ENCODE peak calls at places on chromosomes 6 and 20, in eight cellular contexts. H, Z, M, Q, F, E, V and S are unnamed samples.

GRCh38 chr20:50193169-50193850 is 2.7 kb downstream of the CEBPB start:
- DNase-seq in H (no peak), Z (no peak), M (peak), Q (no peak), F (peak), E (no peak), V (peak), S (peak)

GRCh38 chr20:36154696-36155628 is at the start of gene EPB41L1:
- DNase-seq in H (no peak), Z (peak), M (no peak), Q (peak), F (no peak), E (no peak), V (peak), S (no peak)

GRCh38 chr6:41122373-41122772 is 31.8 kb downstream of the TREML1 start:
- DNase-seq in H (no peak), Z (no peak), M (no peak), Q (no peak), F (peak), E (no peak), V (peak), S (peak)

GRCh38 chr6:163404825-163405265 is 9.7 kb upstream of the QKI start:
- DNase-seq in H (no peak), Z (peak), M (no peak), Q (peak), F (peak), E (peak), V (no peak), S (peak)

GRCh38 chr6:5723905-5724691 is 282.6 kb downstream of the NRN1 start:
- DNase-seq in H (no peak), Z (no peak), M (no peak), Q (no peak), F (no peak), E (peak), V (no peak), S (no peak)

GRCh38 chr20:48656661-48657211 is 171.1 kb downstream of the PREX1 start:
- DNase-seq in H (peak), Z (no peak), M (no peak), Q (no peak), F (peak), E (no peak), V (no peak), S (no peak)

GRCh38 chr6:137709424-137710281 is 157.4 kb upstream of the TNFAIP3 start:
- DNase-seq in H (no peak), Z (no peak), M (no peak), Q (no peak), F (peak), E (no peak), V (peak), S (peak)

GRCh38 chr20:37356387-37356786 is 10.4 kb downstream of the SRC start:
- DNase-seq in H (peak), Z (no peak), M (peak), Q (no peak), F (peak), E (no peak), V (no peak), S (no peak)

GRCh38 chr20:44805335-44805734 is 5.0 kb downstream of the RIMS4 start:
- DNase-seq in H (no peak), Z (no peak), M (no peak), Q (no peak), F (no peak), E (no peak), V (no peak), S (no peak)

GRCh38 chr6:116615937-116616756 is at the start of gene RSPH4A:
- DNase-seq in H (peak), Z (peak), M (peak), Q (peak), F (peak), E (peak), V (peak), S (peak)
- TF ChIP-seq CTCF in H (no peak), Z (no peak), M (no peak), Q (peak), F (no peak), E (no peak), V (peak), S (peak)

GRCh38 chr6:33576668-33577067 is 3.4 kb downstream of the BAK1 start:
- DNase-seq in H (no peak), Z (no peak), M (no peak), Q (no peak), F (no peak), E (no peak), V (no peak), S (no peak)
- H3K4me3 ChIP-seq in H (no peak), Z (no peak), M (no peak), Q (no peak), F (no peak), E (no peak), V (no peak), S (no peak)

DNA sequence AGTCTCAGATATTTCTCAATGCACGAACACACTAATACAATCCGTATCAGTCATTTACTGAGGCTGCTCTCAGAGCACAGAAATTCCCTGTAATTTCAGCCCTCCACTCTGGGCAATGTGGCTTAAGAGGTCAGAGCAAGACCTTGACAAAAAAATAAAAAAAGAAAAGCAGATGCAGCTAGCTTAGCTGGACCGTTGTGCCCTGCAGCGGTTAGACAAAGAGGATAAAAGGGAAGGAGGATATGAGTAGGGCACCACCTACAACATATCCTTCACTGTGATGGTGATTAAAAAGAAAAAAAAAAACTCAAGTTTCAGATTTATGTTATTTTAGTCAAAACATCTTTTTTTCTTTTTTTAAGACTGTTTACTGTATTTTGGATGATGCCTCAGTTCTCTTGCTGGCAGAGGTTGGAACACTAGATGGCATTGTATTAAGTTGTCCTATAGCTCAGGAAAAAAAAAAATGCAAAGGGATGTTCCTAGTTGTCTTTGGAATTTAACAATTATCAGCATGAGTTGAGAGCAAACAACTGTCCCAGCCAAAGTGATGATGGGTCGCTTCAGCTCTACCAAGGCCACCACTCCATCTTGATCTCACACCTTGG is 59.9 kb downstream of the ANKEF1 start:
- DNase-seq in H (peak), Z (no peak), M (no peak), Q (no peak), F (peak), E (no peak), V (peak), S (peak)
- TF ChIP-seq CTCF in H (peak), Z (no peak), M (no peak), Q (peak), F (peak), E (no peak), V (peak), S (peak)

DNA sequence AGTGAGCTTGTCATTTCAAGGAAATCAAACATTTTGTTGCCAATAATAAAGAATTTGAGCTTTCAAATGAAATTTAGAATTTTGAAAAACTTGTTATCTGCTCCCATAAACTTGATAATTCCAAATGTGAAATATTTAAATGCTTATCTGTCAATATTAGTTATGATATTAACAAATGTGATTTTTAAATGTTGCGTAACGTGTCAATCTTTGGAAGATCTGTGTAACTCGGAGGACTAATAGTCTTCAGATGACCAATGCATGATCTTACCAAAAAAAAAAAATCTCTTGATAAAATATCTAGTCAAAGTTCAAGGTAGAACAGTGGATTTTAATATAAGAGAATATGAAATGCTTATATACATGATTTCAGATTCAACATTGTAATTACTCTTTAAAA is 274.5 kb upstream of the HSF2 start:
- DNase-seq in H (no peak), Z (no peak), M (no peak), Q (no peak), F (no peak), E (no peak), V (no peak), S (no peak)
- H3K4me3 ChIP-seq in H (no peak), Z (no peak), M (no peak), Q (no peak), F (no peak), E (no peak), V (no peak), S (no peak)

DNA sequence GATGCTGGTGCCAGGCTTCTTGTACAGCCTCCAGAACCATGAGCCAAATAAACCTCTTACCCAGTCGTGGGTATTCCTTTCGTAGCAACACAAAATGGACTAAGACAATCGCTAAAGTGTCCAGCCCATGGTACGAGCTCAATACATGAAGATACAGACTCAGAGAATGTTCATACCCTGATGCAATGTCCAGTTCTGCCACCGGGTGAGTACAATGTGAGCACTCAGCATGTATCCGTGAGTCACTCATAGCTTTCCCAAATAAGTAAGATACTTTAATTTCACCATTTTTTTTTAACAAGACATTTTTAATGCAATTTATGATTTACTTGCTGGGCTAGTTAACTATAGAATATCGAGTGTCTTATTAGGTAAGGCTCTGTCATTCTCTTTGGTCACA is 26.7 kb upstream of the PDE10A start:
- DNase-seq in H (no peak), Z (no peak), M (no peak), Q (no peak), F (peak), E (no peak), V (peak), S (peak)
- TF ChIP-seq CTCF in H (no peak), Z (no peak), M (no peak), Q (no peak), F (peak), E (no peak), V (no peak), S (no peak)

GRCh38 chr6:2072450-2072849 is 173.0 kb downstream of the GMDS start:
- DNase-seq in H (no peak), Z (no peak), M (no peak), Q (no peak), F (peak), E (no peak), V (peak), S (peak)
- H3K4me3 ChIP-seq in H (no peak), Z (no peak), M (no peak), Q (no peak), F (no peak), E (no peak), V (no peak), S (no peak)

DNA sequence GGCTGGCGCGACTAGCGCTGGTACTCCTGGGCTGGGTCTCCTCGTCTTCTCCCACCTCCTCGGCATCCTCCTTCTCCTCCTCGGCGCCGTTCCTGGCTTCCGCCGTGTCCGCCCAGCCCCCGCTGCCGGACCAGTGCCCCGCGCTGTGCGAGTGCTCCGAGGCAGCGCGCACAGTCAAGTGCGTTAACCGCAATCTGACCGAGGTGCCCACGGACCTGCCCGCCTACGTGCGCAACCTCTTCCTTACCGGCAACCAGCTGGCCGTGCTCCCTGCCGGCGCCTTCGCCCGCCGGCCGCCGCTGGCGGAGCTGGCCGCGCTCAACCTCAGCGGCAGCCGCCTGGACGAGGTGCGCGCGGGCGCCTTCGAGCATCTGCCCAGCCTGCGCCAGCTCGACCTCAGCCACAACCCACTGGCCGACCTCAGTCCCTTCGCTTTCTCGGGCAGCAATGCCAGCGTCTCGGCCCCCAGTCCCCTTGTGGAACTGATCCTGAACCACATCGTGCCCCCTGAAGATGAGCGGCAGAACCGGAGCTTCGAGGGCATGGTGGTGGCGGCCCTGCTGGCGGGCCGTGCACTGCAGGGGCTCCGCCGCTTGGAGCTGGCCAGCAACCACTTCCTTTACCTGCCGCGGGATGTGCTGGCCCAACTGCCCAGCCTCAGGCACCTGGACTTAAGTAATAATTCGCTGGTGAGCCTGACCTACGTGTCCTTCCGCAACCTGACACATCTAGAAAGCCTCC is 1.6 kb downstream of the TPBG start:
- DNase-seq in H (peak), Z (no peak), M (peak), Q (peak), F (peak), E (no peak), V (peak), S (no peak)
- TF ChIP-seq CTCF in H (peak), Z (no peak), M (no peak), Q (peak), F (peak), E (no peak), V (peak), S (no peak)